ENCODE peak calls at places on chromosomes 4 and X, in eight cellular contexts. S is KBM-7; I is GM13977; V is activated CD4-positive, alpha-beta T cell treated with anti-CD3 and anti-CD28 coated beads, Interleukin-2, amount 10 ng/mL, durations not matched to agents 7 days and 5 days; T is pancreas; L is AML-193; R is amniotic stem cell; K is DMS 273 treated with DMSO at 0.1 percent for 48 hours. C is an unnamed sample.

GRCh38 chrX:115561605-115562491 is 874 bp downstream of the PLS3 start:
- DNase-seq in S (peak), I (peak), V (no peak), T (peak), L (no peak), R (peak), K (no peak), C (no peak)

GRCh38 chrX:153600032-153600373 is 1.1 kb upstream of the CCNQ start:
- DNase-seq in S (peak), I (no peak), V (peak), T (no peak), L (no peak), R (no peak), K (no peak), C (no peak)

GRCh38 chrX:48474127-48474526 is 1.9 kb upstream of the FTSJ1 start:
- DNase-seq in S (peak), I (no peak), V (peak), T (no peak), L (no peak), R (no peak), K (no peak), C (no peak)

GRCh38 chr4:147780137-147780777 is 48.4 kb downstream of the ARHGAP10 start:
- DNase-seq in S (peak), I (peak), V (no peak), T (peak), L (peak), R (no peak), K (no peak), C (no peak)

GRCh38 chr4:57074753-57075152 is 35.4 kb downstream of the IGFBP7 start:
- DNase-seq in S (no peak), I (no peak), V (no peak), T (no peak), L (no peak), R (peak), K (no peak), C (no peak)

GRCh38 chrX:84712621-84713020 is 210.4 kb upstream of the HDX start:
- DNase-seq in S (no peak), I (no peak), V (no peak), T (no peak), L (no peak), R (no peak), K (no peak), C (no peak)

GRCh38 chrX:97311066-97311778 is 427.5 kb downstream of the RPA4 start:
- DNase-seq in S (no peak), I (no peak), V (no peak), T (no peak), L (no peak), R (no peak), K (no peak), C (no peak)

GRCh38 chr4:7367361-7367760 is 67.4 kb downstream of the PSAPL1 start:
- DNase-seq in S (no peak), I (no peak), V (no peak), T (no peak), L (no peak), R (no peak), K (no peak), C (no peak)

GRCh38 chrX:106436695-106437094 is 175.1 kb upstream of the RADX start:
- DNase-seq in S (no peak), I (no peak), V (no peak), T (no peak), L (no peak), R (no peak), K (no peak), C (no peak)

GRCh38 chrX:136954930-136955329 is 74.4 kb upstream of the RBMX start:
- DNase-seq in S (peak), I (no peak), V (no peak), T (no peak), L (peak), R (no peak), K (peak), C (peak)

GRCh38 chrX:135438734-135439043 is 16.9 kb downstream of the SMIM10L2A start:
- DNase-seq in S (no peak), I (no peak), V (no peak), T (no peak), L (no peak), R (no peak), K (no peak), C (no peak)

GRCh38 chrX:123788744-123789143 is 55.9 kb upstream of the THOC2 start:
- DNase-seq in S (no peak), I (no peak), V (no peak), T (no peak), L (no peak), R (no peak), K (no peak), C (no peak)

GRCh38 chr4:112523764-112524505 is 8.0 kb upstream of the NEUROG2 start:
- DNase-seq in S (peak), I (peak), V (peak), T (peak), L (peak), R (no peak), K (no peak), C (peak)

GRCh38 chrX:106933538-106933961 is 13.3 kb downstream of the CLDN2 start:
- DNase-seq in S (peak), I (no peak), V (no peak), T (peak), L (no peak), R (no peak), K (no peak), C (peak)

GRCh38 chr4:8769645-8770517 is 101.8 kb downstream of the HMX1 start:
- DNase-seq in S (no peak), I (no peak), V (no peak), T (no peak), L (no peak), R (no peak), K (no peak), C (no peak)

GRCh38 chr4:122583906-122584305 is 37.0 kb downstream of the IL21 start:
- DNase-seq in S (no peak), I (no peak), V (no peak), T (no peak), L (no peak), R (no peak), K (no peak), C (no peak)

GRCh38 chr4:127809173-127809800 is 27.2 kb downstream of the HSPA4L start:
- DNase-seq in S (no peak), I (no peak), V (no peak), T (no peak), L (no peak), R (no peak), K (no peak), C (no peak)

GRCh38 chr4:40121515-40121914 is 64.9 kb downstream of the N4BP2 start:
- DNase-seq in S (peak), I (no peak), V (no peak), T (peak), L (peak), R (peak), K (no peak), C (peak)

GRCh38 chr4:54568184-54568583 is 89.6 kb upstream of the KIT start:
- DNase-seq in S (no peak), I (no peak), V (no peak), T (no peak), L (no peak), R (peak), K (no peak), C (no peak)

GRCh38 chrX:136202889-136203288 is 48.3 kb downstream of the MAP7D3 start:
- DNase-seq in S (no peak), I (no peak), V (no peak), T (no peak), L (no peak), R (no peak), K (no peak), C (no peak)

GRCh38 chr4:143355540-143356217 is 19.0 kb downstream of the GAB1 start:
- DNase-seq in S (no peak), I (no peak), V (no peak), T (no peak), L (no peak), R (no peak), K (no peak), C (no peak)

GRCh38 chrX:54044877-54045328 is 630 bp upstream of the PHF8 start:
- DNase-seq in S (no peak), I (no peak), V (no peak), T (no peak), L (no peak), R (no peak), K (no peak), C (no peak)

GRCh38 chr4:17580969-17581368 is 4.0 kb downstream of the LAP3 start:
- DNase-seq in S (no peak), I (no peak), V (no peak), T (no peak), L (no peak), R (no peak), K (no peak), C (no peak)

GRCh38 chr4:2259036-2259540 is 2.8 kb downstream of the MXD4 start:
- DNase-seq in S (no peak), I (no peak), V (no peak), T (peak), L (no peak), R (no peak), K (no peak), C (no peak)

GRCh38 chrX:115038406-115038805 is 21.0 kb upstream of the IL13RA2 start:
- DNase-seq in S (no peak), I (no peak), V (no peak), T (no peak), L (no peak), R (no peak), K (no peak), C (no peak)

GRCh38 chr4:2572076-2572475 is 35.6 kb downstream of the FAM193A start:
- DNase-seq in S (no peak), I (no peak), V (no peak), T (no peak), L (no peak), R (no peak), K (no peak), C (no peak)

GRCh38 chr4:13164783-13165371 is 319.3 kb downstream of the RAB28 start:
- DNase-seq in S (no peak), I (no peak), V (no peak), T (no peak), L (no peak), R (no peak), K (no peak), C (no peak)

GRCh38 chr4:154205471-154205870 is 286.1 kb downstream of the DCHS2 start:
- DNase-seq in S (no peak), I (no peak), V (no peak), T (no peak), L (no peak), R (no peak), K (no peak), C (no peak)

GRCh38 chr4:107603430-107603829 is 116.6 kb downstream of the PAPSS1 start:
- DNase-seq in S (no peak), I (no peak), V (no peak), T (no peak), L (no peak), R (no peak), K (no peak), C (no peak)

GRCh38 chr4:130074096-130074495 is 978.1 kb downstream of the C4orf33 start:
- DNase-seq in S (no peak), I (no peak), V (no peak), T (peak), L (no peak), R (no peak), K (no peak), C (no peak)

GRCh38 chrX:93242897-93243296 is 430.5 kb downstream of the NAP1L3 start:
- DNase-seq in S (no peak), I (no peak), V (no peak), T (no peak), L (no peak), R (no peak), K (no peak), C (no peak)

GRCh38 chr4:84915396-84915780 is 51.1 kb downstream of the WDFY3 start:
- DNase-seq in S (no peak), I (no peak), V (no peak), T (no peak), L (no peak), R (no peak), K (no peak), C (no peak)